ENCODE peak calls at places on chromosomes 3 and 15, in six cellular contexts. J is AG20443, O is cerebellar cortex, T is T-cell, S is H9, P is PC-3. G is an unnamed sample.

GRCh38 chr15:68410466-68411200 is 21.3 kb downstream of the ITGA11 start:
- DNase-seq in O (no peak), S (peak), J (no peak), P (no peak), T (no peak), G (no peak)

GRCh38 chr15:41491889-41492288 is 1.8 kb upstream of the ITPKA start:
- DNase-seq in O (no peak), S (no peak), J (no peak), P (no peak), T (no peak), G (no peak)

GRCh38 chr3:179005706-179006105 is 65.9 kb downstream of the ZMAT3 start:
- DNase-seq in S (no peak), P (no peak), J (no peak), T (no peak), O (no peak), G (no peak)

GRCh38 chr15:80999623-81000036 is 1.1 kb upstream of the TLNRD1 start:
- DNase-seq in J (no peak), P (peak), O (no peak), T (peak), S (no peak), G (no peak)

GRCh38 chr15:77027697-77028450 is 32.9 kb downstream of the PSTPIP1 start:
- DNase-seq in S (peak), P (no peak), O (no peak), J (peak), T (no peak), G (peak)

GRCh38 chr3:190424478-190425439 is 24.9 kb downstream of the TMEM207 start:
- DNase-seq in P (peak), T (peak), S (peak), O (peak), J (peak), G (peak)

GRCh38 chr15:52759969-52760368 is 30.2 kb downstream of the ONECUT1 start:
- DNase-seq in O (no peak), S (no peak), T (no peak), P (no peak), J (no peak), G (no peak)

GRCh38 chr3:16150285-16150684 is 24.2 kb upstream of the GALNT15 start:
- DNase-seq in T (no peak), J (no peak), S (no peak), P (no peak), O (no peak), G (no peak)

GRCh38 chr3:188842628-188843027 is 329.1 kb upstream of the TPRG1 start:
- DNase-seq in T (no peak), O (no peak), S (no peak), J (peak), P (no peak), G (no peak)

GRCh38 chr3:52532517-52532837 is 1.2 kb downstream of the NT5DC2 start:
- DNase-seq in T (peak), J (peak), P (peak), O (no peak), S (no peak), G (peak)

GRCh38 chr15:85583404-85584390 is 203.3 kb downstream of the AKAP13 start:
- DNase-seq in J (no peak), T (no peak), S (no peak), O (no peak), P (peak), G (no peak)

GRCh38 chr3:32443471-32443870 is 51.8 kb downstream of the CMTM7 start:
- DNase-seq in J (no peak), O (no peak), S (no peak), P (peak), T (no peak), G (no peak)

GRCh38 chr3:47867451-47868017 is 64.6 kb downstream of the DHX30 start:
- DNase-seq in S (no peak), P (no peak), T (no peak), J (peak), O (no peak), G (no peak)